ENCODE peak calls at places on chromosome 20, in four cellular contexts. One of them, this sample, is unnamed.
A peak's percentile ranks its signal among the peaks of the same experiment; 100 is the strongest.

GRCh38 chr20:1900321-1900791 is 5.1 kb downstream of the SIRPA start:
- DNase-seq in left ventricle myocardium inferior: peak; percentile 30
- DNase-seq in kidney: no peak
- DNase-seq in mesendoderm: peak; percentile 98
- DNase-seq in this sample: peak; percentile 58

GRCh38 chr20:59775221-59776055 is 158.0 kb downstream of the SYCP2 start:
- DNase-seq in left ventricle myocardium inferior: no peak
- DNase-seq in mesendoderm: no peak
- DNase-seq in kidney: no peak
- DNase-seq in this sample: no peak

GRCh38 chr20:48544402-48545333 is 283.1 kb downstream of the PREX1 start:
- DNase-seq in mesendoderm: peak; percentile 42
- DNase-seq in left ventricle myocardium inferior: no peak
- DNase-seq in kidney: no peak
- DNase-seq in this sample: no peak

GRCh38 chr20:63624486-63624885 is 2.4 kb downstream of the GMEB2 start:
- DNase-seq in kidney: peak; percentile 12
- DNase-seq in mesendoderm: peak; percentile 55
- DNase-seq in left ventricle myocardium inferior: no peak
- DNase-seq in this sample: no peak

GRCh38 chr20:20548527-20549266 is 163.7 kb downstream of the RALGAPA2 start:
- DNase-seq in left ventricle myocardium inferior: no peak
- DNase-seq in mesendoderm: no peak
- DNase-seq in kidney: no peak
- DNase-seq in this sample: no peak

GRCh38 chr20:6623989-6624388 is 143.5 kb upstream of the BMP2 start:
- DNase-seq in left ventricle myocardium inferior: no peak
- DNase-seq in kidney: no peak
- DNase-seq in mesendoderm: peak; percentile 90
- DNase-seq in this sample: no peak

GRCh38 chr20:41482647-41483552 is 116.3 kb upstream of the EMILIN3 start:
- DNase-seq in left ventricle myocardium inferior: no peak
- DNase-seq in mesendoderm: no peak
- DNase-seq in kidney: no peak
- DNase-seq in this sample: no peak

GRCh38 chr20:35320396-35321126 is 28.3 kb upstream of the FAM83C start:
- DNase-seq in kidney: no peak
- DNase-seq in mesendoderm: peak; percentile 42
- DNase-seq in left ventricle myocardium inferior: no peak
- DNase-seq in this sample: no peak

GRCh38 chr20:36352843-36353553 is 46.9 kb downstream of the DLGAP4 start:
- DNase-seq in left ventricle myocardium inferior: no peak
- DNase-seq in mesendoderm: peak; percentile 58
- DNase-seq in kidney: no peak
- DNase-seq in this sample: no peak

GRCh38 chr20:17642404-17643269 is 39.4 kb downstream of the RRBP1 start:
- DNase-seq in kidney: peak; percentile 38
- DNase-seq in left ventricle myocardium inferior: no peak
- DNase-seq in mesendoderm: no peak
- DNase-seq in this sample: no peak

GRCh38 chr20:44208770-44209169 is 1.8 kb downstream of the OSER1 start:
- DNase-seq in left ventricle myocardium inferior: no peak
- DNase-seq in mesendoderm: no peak
- DNase-seq in kidney: no peak
- DNase-seq in this sample: no peak

GRCh38 chr20:45407783-45408645 is at the start of gene DBNDD2:
- DNase-seq in mesendoderm: no peak
- DNase-seq in left ventricle myocardium inferior: peak; percentile 54
- DNase-seq in kidney: no peak
- DNase-seq in this sample: peak; percentile 80

GRCh38 chr20:39630215-39630614 is 668.1 kb downstream of the DHX35 start:
- DNase-seq in kidney: no peak
- DNase-seq in left ventricle myocardium inferior: no peak
- DNase-seq in mesendoderm: no peak
- DNase-seq in this sample: no peak

GRCh38 chr20:20463933-20464374 is 96.0 kb downstream of the INSM1 start:
- DNase-seq in mesendoderm: peak; percentile 92
- DNase-seq in kidney: no peak
- DNase-seq in left ventricle myocardium inferior: no peak
- DNase-seq in this sample: no peak

GRCh38 chr20:59051666-59052065 is 9.1 kb upstream of the PRELID3B start:
- DNase-seq in kidney: no peak
- DNase-seq in mesendoderm: no peak
- DNase-seq in left ventricle myocardium inferior: no peak
- DNase-seq in this sample: no peak

GRCh38 chr20:54197621-54198604 is 10.0 kb upstream of the PFDN4 start:
- DNase-seq in left ventricle myocardium inferior: no peak
- DNase-seq in mesendoderm: peak; percentile 68
- DNase-seq in kidney: no peak
- DNase-seq in this sample: no peak

GRCh38 chr20:49516916-49517315 is 34.4 kb upstream of the KCNB1 start:
- DNase-seq in kidney: no peak
- DNase-seq in mesendoderm: no peak
- DNase-seq in left ventricle myocardium inferior: no peak
- DNase-seq in this sample: no peak

GRCh38 chr20:15205719-15206118 is 868.3 kb upstream of the FLRT3 start:
- DNase-seq in kidney: no peak
- DNase-seq in left ventricle myocardium inferior: no peak
- DNase-seq in mesendoderm: no peak
- DNase-seq in this sample: no peak

GRCh38 chr20:34922654-34923381 is 32.8 kb downstream of the GSS start:
- DNase-seq in mesendoderm: peak; percentile 56
- DNase-seq in kidney: no peak
- DNase-seq in left ventricle myocardium inferior: no peak
- DNase-seq in this sample: no peak

GRCh38 chr20:64156136-64156885 is 7.9 kb upstream of the MYT1 start:
- DNase-seq in left ventricle myocardium inferior: no peak
- DNase-seq in kidney: peak; percentile 28
- DNase-seq in mesendoderm: no peak
- DNase-seq in this sample: no peak

GRCh38 chr20:61233590-61233989 is 18.5 kb upstream of the CDH4 start:
- DNase-seq in mesendoderm: no peak
- DNase-seq in kidney: no peak
- DNase-seq in left ventricle myocardium inferior: no peak
- DNase-seq in this sample: no peak

GRCh38 chr20:34320861-34321260 is 17.7 kb upstream of the AHCY start:
- DNase-seq in kidney: no peak
- DNase-seq in left ventricle myocardium inferior: no peak
- DNase-seq in mesendoderm: no peak
- DNase-seq in this sample: no peak

GRCh38 chr20:57934007-57934805 is 224.4 kb upstream of the PMEPA1 start:
- DNase-seq in mesendoderm: no peak
- DNase-seq in left ventricle myocardium inferior: no peak
- DNase-seq in kidney: no peak
- DNase-seq in this sample: no peak

GRCh38 chr20:51789434-51789833 is 12.9 kb downstream of the SALL4 start:
- DNase-seq in mesendoderm: no peak
- DNase-seq in left ventricle myocardium inferior: no peak
- DNase-seq in kidney: no peak
- DNase-seq in this sample: no peak

GRCh38 chr20:38131588-38132121 is 33.4 kb downstream of the TGM2 start:
- DNase-seq in mesendoderm: no peak
- DNase-seq in left ventricle myocardium inferior: no peak
- DNase-seq in kidney: peak; percentile 4
- DNase-seq in this sample: no peak

GRCh38 chr20:19858972-19859371 is 100.9 kb downstream of the RIN2 start:
- DNase-seq in kidney: no peak
- DNase-seq in mesendoderm: no peak
- DNase-seq in left ventricle myocardium inferior: no peak
- DNase-seq in this sample: no peak

GRCh38 chr20:44461142-44461802 is 14.4 kb upstream of the TTPAL start:
- DNase-seq in mesendoderm: no peak
- DNase-seq in left ventricle myocardium inferior: no peak
- DNase-seq in kidney: no peak
- DNase-seq in this sample: no peak

GRCh38 chr20:48723308-48724264 is 104.2 kb downstream of the PREX1 start:
- DNase-seq in kidney: peak; percentile 91
- DNase-seq in mesendoderm: no peak
- DNase-seq in left ventricle myocardium inferior: no peak
- DNase-seq in this sample: no peak

GRCh38 chr20:55057779-55058415 is 582.5 kb downstream of the DOK5 start:
- DNase-seq in mesendoderm: peak; percentile 7
- DNase-seq in kidney: no peak
- DNase-seq in left ventricle myocardium inferior: no peak
- DNase-seq in this sample: no peak

GRCh38 chr20:6919792-6920468 is 152.4 kb downstream of the BMP2 start:
- DNase-seq in kidney: no peak
- DNase-seq in left ventricle myocardium inferior: no peak
- DNase-seq in mesendoderm: no peak
- DNase-seq in this sample: no peak

GRCh38 chr20:40218971-40219370 is 470.1 kb downstream of the MAFB start:
- DNase-seq in left ventricle myocardium inferior: no peak
- DNase-seq in kidney: no peak
- DNase-seq in mesendoderm: no peak
- DNase-seq in this sample: no peak

GRCh38 chr20:21901470-21902275 is 196.2 kb downstream of the PAX1 start:
- DNase-seq in mesendoderm: no peak
- DNase-seq in kidney: no peak
- DNase-seq in left ventricle myocardium inferior: peak; percentile 56
- DNase-seq in this sample: peak; percentile 48

GRCh38 chr20:62370115-62370806 is 3.1 kb upstream of the LAMA5 start:
- DNase-seq in kidney: no peak
- DNase-seq in mesendoderm: no peak
- DNase-seq in left ventricle myocardium inferior: no peak
- DNase-seq in this sample: peak; percentile 59

GRCh38 chr20:35271904-35272303 is 6.0 kb downstream of the MMP24OS start:
- DNase-seq in kidney: no peak
- DNase-seq in left ventricle myocardium inferior: no peak
- DNase-seq in mesendoderm: no peak
- DNase-seq in this sample: no peak

GRCh38 chr20:53872081-53872541 is 198.3 kb downstream of the BCAS1 start:
- DNase-seq in kidney: no peak
- DNase-seq in left ventricle myocardium inferior: no peak
- DNase-seq in mesendoderm: no peak
- DNase-seq in this sample: no peak

GRCh38 chr20:11922561-11922960 is 4.9 kb downstream of the BTBD3 start:
- DNase-seq in kidney: no peak
- DNase-seq in mesendoderm: no peak
- DNase-seq in left ventricle myocardium inferior: no peak
- DNase-seq in this sample: no peak

GRCh38 chr20:60365063-60365640 is 406.9 kb downstream of the CDH26 start:
- DNase-seq in left ventricle myocardium inferior: no peak
- DNase-seq in kidney: no peak
- DNase-seq in mesendoderm: peak; percentile 54
- DNase-seq in this sample: no peak

GRCh38 chr20:64068381-64069208 is 5.6 kb downstream of the TCEA2 start:
- DNase-seq in left ventricle myocardium inferior: no peak
- DNase-seq in kidney: no peak
- DNase-seq in mesendoderm: no peak
- DNase-seq in this sample: no peak

GRCh38 chr20:44398303-44398702 is 42.8 kb downstream of the HNF4A start:
- DNase-seq in kidney: no peak
- DNase-seq in mesendoderm: no peak
- DNase-seq in left ventricle myocardium inferior: no peak
- DNase-seq in this sample: no peak

This sample was measured in heart right ventricle.